ENCODE peak calls at places on chromosomes 3 and 15, in five cellular contexts. A is foreskin fibroblast, C is tibial nerve, Q is AG04449, T is neural progenitor cell. P is an unnamed sample.

GRCh38 chr3:190173426-190173825 is 52.7 kb upstream of the P3H2 start:
- DNase-seq in A (peak), C (no peak), Q (no peak), T (no peak), P (peak)

GRCh38 chr15:100241572-100242479 is 99.9 kb downstream of the ADAMTS17 start:
- DNase-seq in A (peak), C (peak), Q (no peak), T (peak), P (peak)

GRCh38 chr3:13501527-13501926 is 21.4 kb downstream of the HDAC11 start:
- DNase-seq in A (no peak), C (no peak), Q (no peak), T (no peak), P (no peak)

GRCh38 chr3:51974277-51974962 is 444 bp upstream of the ABHD14A start:
- DNase-seq in A (peak), C (no peak), Q (no peak), T (no peak), P (no peak)

GRCh38 chr15:64985382-64986033 is 4.2 kb downstream of the SPG21 start:
- DNase-seq in A (peak), C (no peak), Q (no peak), T (no peak), P (peak)

GRCh38 chr3:157089455-157090221 is 70.3 kb downstream of the CCNL1 start:
- DNase-seq in A (no peak), C (no peak), Q (no peak), T (no peak), P (peak)

GRCh38 chr3:31776016-31776415 is 205.0 kb downstream of the OSBPL10 start:
- DNase-seq in A (peak), C (no peak), Q (no peak), T (no peak), P (no peak)

GRCh38 chr3:113264249-113264648 is 52.9 kb downstream of the BOC start:
- DNase-seq in A (no peak), C (no peak), Q (no peak), T (peak), P (no peak)

GRCh38 chr3:128847631-128848370 is 31.6 kb upstream of the ACAD9 start:
- DNase-seq in A (no peak), C (no peak), Q (no peak), T (no peak), P (no peak)

GRCh38 chr3:11601446-11602241 is 42.1 kb downstream of the VGLL4 start:
- DNase-seq in A (peak), C (no peak), Q (no peak), T (no peak), P (peak)

GRCh38 chr15:55652909-55653495 is 64.9 kb upstream of the PYGO1 start:
- DNase-seq in A (no peak), C (no peak), Q (no peak), T (peak), P (no peak)

GRCh38 chr15:79156704-79157375 is 66.3 kb upstream of the RASGRF1 start:
- DNase-seq in A (no peak), C (no peak), Q (no peak), T (no peak), P (no peak)

GRCh38 chr15:44194397-44195150 is 497 bp downstream of the FRMD5 start:
- DNase-seq in A (peak), C (no peak), Q (no peak), T (no peak), P (peak)

GRCh38 chr3:197599089-197599765 is 43.5 kb upstream of the BDH1 start:
- DNase-seq in A (peak), C (peak), Q (no peak), T (peak), P (peak)

GRCh38 chr3:109275702-109276293 is 40.5 kb downstream of the DPPA2 start:
- DNase-seq in A (peak), C (no peak), Q (no peak), T (peak), P (peak)

GRCh38 chr15:98518823-98519561 is 129.3 kb upstream of the IGF1R start:
- DNase-seq in A (peak), C (no peak), Q (no peak), T (peak), P (peak)

GRCh38 chr3:45216210-45216609 is 9.9 kb downstream of the TMEM158 start:
- DNase-seq in A (no peak), C (no peak), Q (no peak), T (no peak), P (no peak)

GRCh38 chr3:60594025-60594424 is 657.2 kb downstream of the FHIT start:
- DNase-seq in A (peak), C (peak), Q (no peak), T (no peak), P (peak)

GRCh38 chr15:90891346-90891949 is 7.1 kb downstream of the FES start:
- DNase-seq in A (no peak), C (no peak), Q (no peak), T (no peak), P (no peak)

GRCh38 chr3:26280517-26280916 is 342.1 kb upstream of the LRRC3B start:
- DNase-seq in A (no peak), C (no peak), Q (no peak), T (no peak), P (no peak)

GRCh38 chr3:157127831-157128767 is 31.8 kb downstream of the CCNL1 start:
- DNase-seq in A (peak), C (no peak), Q (no peak), T (no peak), P (peak)

GRCh38 chr15:99719096-99719541 is 14.1 kb downstream of the LYSMD4 start:
- DNase-seq in A (peak), C (no peak), Q (no peak), T (no peak), P (peak)

GRCh38 chr15:38564557-38565286 is at the start of gene RASGRP1:
- DNase-seq in A (peak), C (no peak), Q (no peak), T (peak), P (peak)

GRCh38 chr3:87333393-87333892 is 57.1 kb upstream of the POU1F1 start:
- DNase-seq in A (peak), C (no peak), Q (peak), T (no peak), P (peak)

GRCh38 chr3:41334426-41334825 is 135.1 kb downstream of the CTNNB1 start:
- DNase-seq in A (no peak), C (no peak), Q (no peak), T (no peak), P (no peak)

GRCh38 chr3:182732232-182733015 is 60.9 kb upstream of the ATP11B start:
- DNase-seq in A (no peak), C (no peak), Q (no peak), T (no peak), P (no peak)

GRCh38 chr15:27668471-27669220 is 430.5 kb downstream of the OCA2 start:
- DNase-seq in A (no peak), C (no peak), Q (no peak), T (no peak), P (no peak)

GRCh38 chr3:134627831-134628230 is 23.0 kb downstream of the KY start:
- DNase-seq in A (peak), C (no peak), Q (no peak), T (no peak), P (peak)

GRCh38 chr3:160400048-160400630 is 689 bp downstream of the SMC4 start:
- DNase-seq in A (peak), C (no peak), Q (no peak), T (peak), P (peak)

GRCh38 chr15:35362195-35362829 is 183.7 kb downstream of the DPH6 start:
- DNase-seq in A (peak), C (no peak), Q (peak), T (no peak), P (peak)

GRCh38 chr3:100041328-100041749 is 73.0 kb downstream of the FILIP1L start:
- DNase-seq in A (peak), C (no peak), Q (peak), T (no peak), P (peak)

GRCh38 chr3:123286308-123287023 is 84.7 kb downstream of the SEC22A start:
- DNase-seq in A (peak), C (no peak), Q (no peak), T (peak), P (peak)

DNA sequence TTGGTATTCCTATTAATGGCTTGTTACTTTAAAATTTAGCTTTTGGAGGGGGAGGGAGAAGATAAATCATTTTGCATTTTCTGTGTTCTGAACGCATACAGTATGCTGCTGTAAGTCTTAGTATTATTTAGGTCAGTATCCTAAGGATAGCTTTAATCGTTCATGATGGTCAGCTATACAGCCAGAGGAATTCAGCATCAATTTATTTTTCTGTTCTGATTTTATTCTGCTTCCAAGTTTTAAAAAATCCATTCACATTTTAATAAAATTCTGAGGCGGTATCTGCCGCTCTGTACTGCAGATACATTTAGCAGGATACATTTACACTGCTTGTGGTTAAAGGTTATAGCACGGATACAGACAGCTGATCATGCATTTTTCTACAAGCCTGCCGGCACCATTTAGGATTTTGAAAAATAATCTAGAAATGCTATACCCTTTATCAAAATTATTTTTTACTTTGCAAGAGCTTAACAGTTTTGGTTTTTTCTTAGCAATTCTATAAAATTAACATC is 17.8 kb downstream of the ZBTB38 start:
- DNase-seq in A (no peak), C (no peak), Q (no peak), T (no peak), P (no peak)
- H3K4me3 ChIP-seq in A (peak), C (peak), Q (no peak), T (no peak), P (peak)

DNA sequence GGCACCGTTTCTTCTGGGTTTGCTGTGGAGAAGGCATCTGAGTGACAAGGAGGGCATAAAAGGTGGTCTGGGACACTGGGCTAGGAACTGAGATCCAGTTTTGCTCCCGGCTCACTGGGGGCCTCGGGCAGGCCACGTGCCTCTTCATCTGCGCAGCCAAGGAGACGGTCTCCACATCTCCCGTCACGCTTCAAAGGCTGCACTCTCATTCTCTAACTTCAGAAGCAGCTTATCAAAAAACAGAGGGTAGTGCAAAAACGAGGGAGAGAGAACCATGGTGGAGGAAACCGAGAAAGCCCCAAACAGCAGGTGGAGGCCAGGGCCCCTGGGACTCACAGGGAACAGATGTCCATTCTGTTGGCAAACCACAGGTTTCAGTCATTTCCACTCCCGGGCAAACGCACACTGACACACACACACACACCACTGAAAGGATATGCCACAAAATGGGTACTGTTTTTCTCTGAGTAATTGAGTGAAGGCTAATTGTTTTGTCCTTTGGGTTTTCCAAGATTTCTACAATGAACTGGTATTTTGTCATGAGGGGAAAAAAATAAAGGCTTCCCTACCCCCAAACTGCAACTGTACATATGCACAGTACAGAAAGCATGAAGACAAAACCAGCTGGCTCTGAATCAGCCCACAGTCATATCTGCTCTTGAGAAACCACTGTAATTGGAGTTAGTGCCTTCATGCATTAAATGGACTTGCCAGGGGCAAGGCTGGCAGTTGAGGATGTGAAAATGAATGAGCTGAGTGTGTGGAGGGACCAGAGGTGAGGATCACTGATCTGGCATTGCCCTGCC is 71.9 kb downstream of the MGLL start:
- DNase-seq in A (peak), C (no peak), Q (peak), T (no peak), P (peak)
- TF ChIP-seq CTCF in A (no peak), C (no peak), Q (no peak), T (no peak), P (no peak)

GRCh38 chr3:58657571-58658141 is 8.9 kb downstream of the FAM3D start:
- DNase-seq in A (no peak), C (no peak), Q (no peak), T (no peak), P (no peak)

GRCh38 chr3:58658508-58658907 is 8.1 kb downstream of the FAM3D start:
- DNase-seq in A (no peak), C (no peak), Q (no peak), T (no peak), P (no peak)

GRCh38 chr3:58659051-58659675 is 7.4 kb downstream of the FAM3D start:
- DNase-seq in A (peak), C (no peak), Q (no peak), T (peak), P (peak)

GRCh38 chr3:58661836-58662235 is 4.7 kb downstream of the FAM3D start:
- DNase-seq in A (no peak), C (no peak), Q (no peak), T (no peak), P (no peak)

DNA sequence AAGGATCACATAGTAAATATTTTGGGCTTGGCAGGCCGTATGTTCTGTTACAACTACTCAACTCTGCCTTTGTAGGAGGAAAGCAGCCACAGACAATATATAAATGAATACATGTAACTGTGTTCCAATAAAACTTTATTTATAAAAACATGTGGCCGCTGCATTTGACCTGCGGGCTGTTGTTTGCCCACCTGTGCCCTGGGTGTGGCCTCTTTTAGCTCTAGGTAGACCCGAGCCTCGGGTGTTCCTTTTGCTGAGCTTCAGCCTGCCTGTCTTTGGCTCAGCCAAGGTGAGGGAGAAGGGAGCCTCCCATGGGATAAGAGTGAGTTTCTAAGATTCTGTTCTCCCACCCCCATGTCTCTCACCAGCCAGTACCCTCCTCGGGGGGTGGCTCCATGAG is 5.6 kb downstream of the FAM3D start:
- DNase-seq in A (no peak), C (no peak), Q (no peak), T (no peak), P (no peak)
- H3K4me3 ChIP-seq in A (no peak), C (no peak), Q (no peak), T (no peak), P (no peak)

DNA sequence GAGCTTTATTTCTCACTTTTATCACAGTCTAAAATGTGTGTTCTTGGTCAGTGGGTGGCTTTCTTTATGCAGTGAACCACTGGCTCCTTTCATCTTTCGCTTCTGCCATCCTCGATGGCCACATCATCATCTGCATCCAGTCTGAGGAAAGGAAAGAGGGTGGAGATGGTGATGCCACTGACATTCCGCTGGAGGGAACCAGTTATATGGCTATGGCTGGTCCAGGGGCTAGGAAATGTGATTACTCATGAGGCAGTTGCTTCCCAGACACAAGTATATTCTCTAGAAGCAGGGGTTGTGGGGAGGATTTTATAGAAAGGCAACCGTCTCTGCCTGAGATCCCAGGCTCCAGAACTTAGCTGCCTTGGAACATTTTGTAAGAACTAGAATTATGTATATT is 246.7 kb upstream of the AZI2 start:
- DNase-seq in A (no peak), C (no peak), Q (no peak), T (no peak), P (no peak)
- TF ChIP-seq CTCF in A (no peak), C (no peak), Q (no peak), T (no peak), P (no peak)

GRCh38 chr15:101431301-101431700 is 58.2 kb downstream of the PCSK6 start:
- DNase-seq in A (no peak), C (no peak), Q (no peak), T (no peak), P (no peak)

GRCh38 chr15:101433396-101433795 is 56.1 kb downstream of the PCSK6 start:
- DNase-seq in A (no peak), C (no peak), Q (no peak), T (no peak), P (no peak)

GRCh38 chr15:101431748-101432147 is 57.8 kb downstream of the PCSK6 start:
- DNase-seq in A (no peak), C (no peak), Q (no peak), T (no peak), P (no peak)

GRCh38 chr15:101434032-101434920 is 55.2 kb downstream of the PCSK6 start:
- DNase-seq in A (no peak), C (no peak), Q (no peak), T (no peak), P (no peak)

GRCh38 chr15:101432982-101433381 is 56.5 kb downstream of the PCSK6 start:
- DNase-seq in A (no peak), C (no peak), Q (no peak), T (no peak), P (no peak)
- H3K4me3 ChIP-seq in A (no peak), C (no peak), Q (no peak), T (no peak), P (no peak)

GRCh38 chr3:80043226-80043625 is 275.4 kb upstream of the ROBO1 start:
- DNase-seq in A (no peak), C (no peak), Q (no peak), T (no peak), P (no peak)
- TF ChIP-seq CTCF in A (no peak), C (no peak), Q (no peak), T (no peak), P (no peak)

DNA sequence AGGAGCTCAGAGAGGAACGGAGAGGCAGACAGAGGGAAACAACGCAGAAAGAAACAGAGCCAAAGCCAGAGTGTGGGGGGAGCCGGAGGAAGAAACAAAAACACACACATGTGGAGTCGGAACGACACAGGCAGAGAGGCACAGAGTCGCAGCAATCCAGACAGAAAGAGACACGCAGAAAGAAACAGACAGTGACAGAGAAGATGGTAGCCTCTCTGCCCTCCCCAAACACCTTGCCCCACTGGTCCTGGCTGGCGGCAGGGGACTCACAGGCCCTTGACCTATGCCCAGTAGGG is 1.7 kb downstream of the NCKIPSD start:
- DNase-seq in A (peak), C (no peak), Q (no peak), T (no peak), P (peak)
- H3K4me3 ChIP-seq in A (peak), C (peak), Q (peak), T (peak), P (peak)

GRCh38 chr3:178019645-178020044 is 516.6 kb upstream of the KCNMB2 start:
- DNase-seq in A (no peak), C (no peak), Q (no peak), T (no peak), P (no peak)

DNA sequence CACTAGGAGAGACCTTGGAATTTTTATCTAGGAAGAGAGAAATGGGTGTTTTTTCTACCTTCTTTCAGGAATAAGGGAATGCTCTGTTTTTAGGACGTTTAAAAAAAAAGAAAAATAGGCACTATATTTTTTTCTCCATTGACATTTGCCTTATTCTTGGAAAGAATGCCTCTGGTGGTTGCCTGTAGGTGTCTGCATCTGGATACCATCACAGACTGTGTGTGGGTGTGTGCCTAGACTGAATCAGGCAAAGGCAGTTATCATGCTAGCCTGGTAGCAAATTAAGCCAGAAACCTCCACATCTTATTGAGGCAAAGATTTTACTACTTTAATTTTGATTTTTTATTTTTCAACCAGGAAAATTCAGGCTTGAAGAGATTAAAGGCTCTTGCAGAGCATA is 513.6 kb upstream of the KCNMB2 start:
- DNase-seq in A (peak), C (no peak), Q (no peak), T (no peak), P (peak)
- TF ChIP-seq CTCF in A (peak), C (no peak), Q (no peak), T (no peak), P (no peak)